ENCODE peak calls at places on chromosomes 1 and 21, in ten cellular contexts. O is NCI-H1092 treated with DMSO at 0.1 percent for 48 hours; Q is CD8-positive, alpha-beta T cell; F is fibroblast of lung; B is AG08395; C is stomach; H is HT1080; J is right cardiac atrium; E is AG10803; G is skeletal muscle cell. D is an unnamed sample.

GRCh38 chr1:117674521-117675400 is 68.9 kb downstream of the TENT5C start:
- DNase-seq in O (no peak), Q (no peak), F (no peak), B (no peak), C (peak), H (peak), J (peak), E (peak), G (no peak), D (no peak)

GRCh38 chr1:41791667-41792484 is 126.8 kb downstream of the HIVEP3 start:
- DNase-seq in O (no peak), Q (no peak), F (no peak), B (no peak), C (no peak), H (no peak), J (no peak), E (no peak), G (no peak), D (no peak)

GRCh38 chr1:116556289-116557006 is 14.4 kb downstream of the CD58 start:
- DNase-seq in O (no peak), Q (peak), F (peak), B (peak), C (peak), H (peak), J (peak), E (peak), G (no peak), D (no peak)

GRCh38 chr1:224786533-224787249 is 142.8 kb upstream of the DNAH14 start:
- DNase-seq in O (no peak), Q (no peak), F (no peak), B (peak), C (no peak), H (peak), J (no peak), E (peak), G (no peak), D (no peak)

GRCh38 chr1:209248649-209249279 is 334.8 kb upstream of the CAMK1G start:
- DNase-seq in O (peak), Q (no peak), F (peak), B (peak), C (peak), H (peak), J (no peak), E (peak), G (no peak), D (no peak)

GRCh38 chr1:155968670-155969069 is 9.7 kb downstream of the ARHGEF2 start:
- DNase-seq in O (peak), Q (no peak), F (peak), B (no peak), C (no peak), H (no peak), J (peak), E (peak), G (peak), D (peak)

GRCh38 chr1:71413441-71414170 is 332.8 kb upstream of the ZRANB2 start:
- DNase-seq in O (no peak), Q (no peak), F (peak), B (peak), C (no peak), H (no peak), J (no peak), E (peak), G (peak), D (no peak)

GRCh38 chr1:56910441-56910985 is 55.3 kb downstream of the C8B start:
- DNase-seq in O (no peak), Q (no peak), F (no peak), B (no peak), C (peak), H (no peak), J (no peak), E (no peak), G (no peak), D (no peak)

GRCh38 chr1:181554465-181554864 is 71.1 kb downstream of the CACNA1E start:
- DNase-seq in O (no peak), Q (no peak), F (no peak), B (no peak), C (no peak), H (no peak), J (no peak), E (no peak), G (no peak), D (no peak)

GRCh38 chr1:156900019-156900718 is 6.7 kb downstream of the PEAR1 start:
- DNase-seq in O (no peak), Q (no peak), F (peak), B (no peak), C (no peak), H (no peak), J (peak), E (peak), G (peak), D (no peak)

GRCh38 chr1:14956579-14957195 is 196.9 kb upstream of the TMEM51 start:
- DNase-seq in O (no peak), Q (no peak), F (no peak), B (no peak), C (no peak), H (no peak), J (no peak), E (no peak), G (no peak), D (no peak)

GRCh38 chr21:18249542-18250152 is 5.0 kb downstream of the CHODL start:
- DNase-seq in O (peak), Q (no peak), F (no peak), B (no peak), C (no peak), H (peak), J (no peak), E (no peak), G (no peak), D (no peak)

GRCh38 chr1:114298059-114298458 is 144.4 kb upstream of the SYT6 start:
- DNase-seq in O (no peak), Q (no peak), F (no peak), B (no peak), C (no peak), H (no peak), J (no peak), E (no peak), G (no peak), D (no peak)

GRCh38 chr1:205065666-205066065 is 18.6 kb downstream of the TMEM81 start:
- DNase-seq in O (no peak), Q (no peak), F (no peak), B (no peak), C (no peak), H (no peak), J (no peak), E (no peak), G (no peak), D (no peak)

GRCh38 chr1:107378602-107379265 is 237.9 kb downstream of the NTNG1 start:
- DNase-seq in O (no peak), Q (no peak), F (no peak), B (no peak), C (no peak), H (no peak), J (no peak), E (no peak), G (no peak), D (no peak)

GRCh38 chr1:63928197-63929105 is 154.6 kb downstream of the ROR1 start:
- DNase-seq in O (no peak), Q (no peak), F (no peak), B (no peak), C (peak), H (no peak), J (peak), E (no peak), G (no peak), D (no peak)

GRCh38 chr1:160128636-160129035 is 13.1 kb downstream of the ATP1A2 start:
- DNase-seq in O (no peak), Q (no peak), F (no peak), B (no peak), C (no peak), H (no peak), J (no peak), E (no peak), G (no peak), D (no peak)

GRCh38 chr1:187763465-187763864 is 934.7 kb downstream of the PLA2G4A start:
- DNase-seq in O (no peak), Q (no peak), F (no peak), B (no peak), C (no peak), H (no peak), J (no peak), E (no peak), G (no peak), D (no peak)

GRCh38 chr1:110390096-110390495 is 730 bp downstream of the SLC16A4 start:
- DNase-seq in O (no peak), Q (no peak), F (peak), B (peak), C (no peak), H (no peak), J (peak), E (peak), G (peak), D (no peak)

GRCh38 chr21:36257657-36258056 is 62.3 kb upstream of the MORC3 start:
- DNase-seq in O (no peak), Q (no peak), F (no peak), B (no peak), C (no peak), H (no peak), J (no peak), E (no peak), G (no peak), D (no peak)

GRCh38 chr21:29374481-29374880 is 75.8 kb downstream of the BACH1 start:
- DNase-seq in O (no peak), Q (no peak), F (no peak), B (no peak), C (no peak), H (no peak), J (no peak), E (peak), G (no peak), D (no peak)

GRCh38 chr1:160062134-160062533 is 7.8 kb downstream of the KCNJ10 start:
- DNase-seq in O (no peak), Q (no peak), F (no peak), B (no peak), C (no peak), H (no peak), J (no peak), E (no peak), G (no peak), D (peak)

GRCh38 chr1:27382950-27383627 is at the start of gene CD164L2:
- DNase-seq in O (no peak), Q (no peak), F (no peak), B (no peak), C (peak), H (no peak), J (peak), E (no peak), G (no peak), D (no peak)

GRCh38 chr1:165441166-165441955 is 3.6 kb downstream of the RXRG start:
- DNase-seq in O (no peak), Q (no peak), F (no peak), B (no peak), C (no peak), H (no peak), J (no peak), E (no peak), G (no peak), D (no peak)

GRCh38 chr1:163928080-163928479 is 606.3 kb downstream of the NUF2 start:
- DNase-seq in O (peak), Q (no peak), F (no peak), B (no peak), C (no peak), H (no peak), J (no peak), E (no peak), G (no peak), D (no peak)

GRCh38 chr1:199279872-199280649 is 641.2 kb downstream of the PTPRC start:
- DNase-seq in O (no peak), Q (no peak), F (no peak), B (peak), C (no peak), H (peak), J (no peak), E (peak), G (peak), D (no peak)

GRCh38 chr1:33607444-33608005 is 135.1 kb downstream of the ZSCAN20 start:
- DNase-seq in O (no peak), Q (no peak), F (no peak), B (no peak), C (no peak), H (no peak), J (no peak), E (no peak), G (no peak), D (no peak)

GRCh38 chr1:206833131-206833530 is 32.3 kb upstream of the IL20 start:
- DNase-seq in O (no peak), Q (no peak), F (no peak), B (no peak), C (no peak), H (no peak), J (no peak), E (no peak), G (no peak), D (no peak)

D was measured in dorsolateral prefrontal cortex.